ENCODE peak calls at places on chromosome 12, in eight cellular contexts. M is HEK293T, A is lung, P is epithelial cell of esophagus, Z is heart right ventricle, J is Right ventricle myocardium superior, T is GM12865, R is mesendoderm. C is an unnamed sample.

GRCh38 chr12:28023156-28023887 is 50.8 kb upstream of the PTHLH start:
- DNase-seq in M (no peak), A (no peak), P (peak), Z (no peak), J (no peak), T (no peak), R (no peak), C (peak)

GRCh38 chr12:125424909-125425308 is 359.7 kb downstream of the AACS start:
- DNase-seq in M (no peak), A (no peak), P (no peak), Z (no peak), J (no peak), T (no peak), R (no peak), C (no peak)

GRCh38 chr12:15276088-15276698 is 46.1 kb upstream of the PTPRO start:
- DNase-seq in M (peak), A (no peak), P (peak), Z (peak), J (no peak), T (peak), R (peak), C (peak)

GRCh38 chr12:6833189-6833890 is 5.1 kb downstream of the P3H3 start:
- DNase-seq in M (no peak), A (no peak), P (no peak), Z (no peak), J (no peak), T (no peak), R (no peak), C (no peak)

GRCh38 chr12:121894633-121895032 is 6.0 kb downstream of the PSMD9 start:
- DNase-seq in M (no peak), A (no peak), P (peak), Z (no peak), J (no peak), T (peak), R (peak), C (peak)

GRCh38 chr12:66709444-66709773 is 30.5 kb upstream of the GRIP1 start:
- DNase-seq in M (no peak), A (no peak), P (no peak), Z (no peak), J (no peak), T (no peak), R (no peak), C (no peak)

GRCh38 chr12:120054293-120054692 is 62.3 kb downstream of the RAB35 start:
- DNase-seq in M (no peak), A (no peak), P (peak), Z (no peak), J (no peak), T (no peak), R (no peak), C (no peak)

GRCh38 chr12:79567164-79567563 is 123.6 kb downstream of the PAWR start:
- DNase-seq in M (no peak), A (no peak), P (no peak), Z (no peak), J (no peak), T (no peak), R (no peak), C (no peak)

GRCh38 chr12:50231346-50231745 is 52.0 kb downstream of the LIMA1 start:
- DNase-seq in M (no peak), A (no peak), P (no peak), Z (no peak), J (no peak), T (no peak), R (no peak), C (no peak)

GRCh38 chr12:130336723-130337475 is 788 bp upstream of the PIWIL1 start:
- DNase-seq in M (no peak), A (no peak), P (no peak), Z (no peak), J (no peak), T (no peak), R (no peak), C (no peak)

GRCh38 chr12:65879878-65880277 is 55.6 kb downstream of the HMGA2 start:
- DNase-seq in M (no peak), A (no peak), P (peak), Z (no peak), J (no peak), T (no peak), R (no peak), C (peak)

GRCh38 chr12:132812631-132813305 is 15.9 kb downstream of the GOLGA3 start:
- DNase-seq in M (no peak), A (no peak), P (no peak), Z (no peak), J (no peak), T (no peak), R (no peak), C (peak)

GRCh38 chr12:1812650-1813302 is 7.6 kb upstream of the LRTM2 start:
- DNase-seq in M (no peak), A (peak), P (peak), Z (peak), J (peak), T (peak), R (no peak), C (no peak)

GRCh38 chr12:113190761-113191160 is 5.2 kb downstream of the RITA1 start:
- DNase-seq in M (peak), A (no peak), P (peak), Z (no peak), J (no peak), T (peak), R (peak), C (peak)

GRCh38 chr12:128680555-128680954 is 143.2 kb downstream of the SLC15A4 start:
- DNase-seq in M (no peak), A (no peak), P (no peak), Z (no peak), J (no peak), T (no peak), R (no peak), C (no peak)

GRCh38 chr12:94203181-94203546 is 54.8 kb downstream of the PLXNC1 start:
- DNase-seq in M (no peak), A (no peak), P (no peak), Z (no peak), J (no peak), T (no peak), R (no peak), C (no peak)

GRCh38 chr12:5343711-5344110 is 88.2 kb upstream of the NTF3 start:
- DNase-seq in M (no peak), A (no peak), P (no peak), Z (no peak), J (no peak), T (no peak), R (no peak), C (no peak)

GRCh38 chr12:123843912-123844748 is 82.0 kb downstream of the DNAH10 start:
- DNase-seq in M (no peak), A (no peak), P (peak), Z (no peak), J (no peak), T (no peak), R (peak), C (no peak)

GRCh38 chr12:69007858-69008314 is 74.9 kb upstream of the CPM start:
- DNase-seq in M (no peak), A (no peak), P (peak), Z (no peak), J (no peak), T (no peak), R (no peak), C (peak)

GRCh38 chr12:3035815-3036702 is 41.1 kb upstream of the TSPAN9 start:
- DNase-seq in M (no peak), A (no peak), P (no peak), Z (no peak), J (no peak), T (no peak), R (no peak), C (no peak)

GRCh38 chr12:44206045-44206444 is 370.2 kb downstream of the TMEM117 start:
- DNase-seq in M (no peak), A (no peak), P (no peak), Z (no peak), J (no peak), T (no peak), R (peak), C (no peak)

GRCh38 chr12:116624516-116624915 is 65.3 kb downstream of the MAP1LC3B2 start:
- DNase-seq in M (no peak), A (no peak), P (no peak), Z (no peak), J (no peak), T (no peak), R (no peak), C (no peak)

GRCh38 chr12:46260153-46260912 is 8.5 kb downstream of the SLC38A1 start:
- DNase-seq in M (no peak), A (no peak), P (peak), Z (no peak), J (no peak), T (no peak), R (peak), C (peak)

GRCh38 chr12:3755898-3756297 is 3.0 kb upstream of the CRACR2A start:
- DNase-seq in M (no peak), A (no peak), P (no peak), Z (no peak), J (no peak), T (no peak), R (no peak), C (no peak)

C was measured in PC-3.